ENCODE peak calls at places on chromosomes 3 and 15, in eight cellular contexts. U is body of pancreas, B is breast epithelium, X is IMR-90, I is suprapubic skin, N is tibial nerve, P is H1, W is gastrocnemius medialis. H is an unnamed sample.

GRCh38 chr3:41158947-41159346 is 40.4 kb upstream of the CTNNB1 start:
- DNase-seq in U (peak; percentile 27), B (no peak), X (no peak), I (no peak), N (no peak), P (no peak), W (no peak), H (no peak)

GRCh38 chr15:25862087-25862468 is 1.0 kb downstream of the ATP10A start:
- DNase-seq in U (no peak), B (no peak), X (peak; percentile 33), I (no peak), N (no peak), P (no peak), W (no peak), H (no peak)

GRCh38 chr3:81105761-81106160 is 655.7 kb downstream of the GBE1 start:
- DNase-seq in U (no peak), B (no peak), X (no peak), I (no peak), N (no peak), P (no peak), W (no peak), H (no peak)

GRCh38 chr3:179840985-179841384 is 188.1 kb downstream of the USP13 start:
- DNase-seq in U (peak; percentile 25), B (no peak), X (peak; percentile 67), I (no peak), N (no peak), P (no peak), W (no peak), H (no peak)

GRCh38 chr3:177451940-177452484 is 254.7 kb upstream of the TBL1XR1 start:
- DNase-seq in U (no peak), B (no peak), X (peak; percentile 72), I (no peak), N (no peak), P (no peak), W (no peak), H (no peak)

GRCh38 chr3:144771401-144771870 is 799.8 kb downstream of the DIPK2A start:
- DNase-seq in U (no peak), B (no peak), X (no peak), I (no peak), N (no peak), P (no peak), W (no peak), H (no peak)

GRCh38 chr3:132980102-132980501 is 58.1 kb upstream of the TMEM108 start:
- DNase-seq in U (no peak), B (no peak), X (no peak), I (no peak), N (no peak), P (no peak), W (no peak), H (no peak)

GRCh38 chr3:151296226-151296625 is 17.9 kb upstream of the P2RY14 start:
- DNase-seq in U (no peak), B (no peak), X (no peak), I (no peak), N (no peak), P (no peak), W (no peak), H (no peak)

GRCh38 chr3:88219138-88219792 is 69.5 kb downstream of the C3orf38 start:
- DNase-seq in U (peak; percentile 43), B (no peak), X (peak; percentile 49), I (no peak), N (no peak), P (no peak), W (no peak), H (no peak)

GRCh38 chr3:58065700-58066167 is 57.5 kb downstream of the FLNB start:
- DNase-seq in U (peak; percentile 56), B (no peak), X (no peak), I (no peak), N (no peak), P (no peak), W (no peak), H (no peak)

GRCh38 chr15:83871808-83872559 is 218.1 kb downstream of the ADAMTSL3 start:
- DNase-seq in U (peak; percentile 25), B (no peak), X (peak; percentile 86), I (no peak), N (no peak), P (no peak), W (no peak), H (no peak)

GRCh38 chr3:134044459-134044858 is 14.7 kb upstream of the SLCO2A1 start:
- DNase-seq in U (no peak), B (no peak), X (no peak), I (no peak), N (no peak), P (no peak), W (no peak), H (no peak)

GRCh38 chr3:63875510-63875909 is 11.8 kb downstream of the ATXN7 start:
- DNase-seq in U (no peak), B (no peak), X (no peak), I (no peak), N (no peak), P (no peak), W (no peak), H (no peak)

GRCh38 chr3:142716102-142716501 is 7.7 kb upstream of the TRPC1 start:
- DNase-seq in U (no peak), B (no peak), X (no peak), I (no peak), N (no peak), P (no peak), W (no peak), H (no peak)

GRCh38 chr3:50204804-50205718 is at the start of gene SLC38A3:
- DNase-seq in U (peak; percentile 75), B (no peak), X (no peak), I (no peak), N (no peak), P (no peak), W (peak; percentile 43), H (peak; percentile 47)

GRCh38 chr3:11331101-11331500 is 58.9 kb downstream of the ATG7 start:
- DNase-seq in U (no peak), B (no peak), X (peak; percentile 59), I (no peak), N (no peak), P (no peak), W (no peak), H (no peak)

GRCh38 chr15:82613764-82614163 is 33.4 kb downstream of the CPEB1 start:
- DNase-seq in U (no peak), B (no peak), X (no peak), I (peak; percentile 69), N (no peak), P (no peak), W (no peak), H (peak; percentile 18)

GRCh38 chr3:42513521-42513920 is 11.1 kb downstream of the VIPR1 start:
- DNase-seq in U (no peak), B (no peak), X (no peak), I (no peak), N (no peak), P (no peak), W (no peak), H (no peak)

GRCh38 chr15:82789491-82789890 is 16.4 kb downstream of the FSD2 start:
- DNase-seq in U (no peak), B (no peak), X (no peak), I (no peak), N (no peak), P (no peak), W (no peak), H (no peak)

GRCh38 chr3:119125742-119126507 is 20.0 kb upstream of the TEX55 start:
- DNase-seq in U (no peak), B (no peak), X (no peak), I (no peak), N (no peak), P (no peak), W (no peak), H (no peak)

GRCh38 chr3:116005404-116005803 is 382.1 kb downstream of the GAP43 start:
- DNase-seq in U (peak; percentile 19), B (no peak), X (peak; percentile 98), I (no peak), N (no peak), P (no peak), W (no peak), H (peak; percentile 32)

GRCh38 chr15:83192742-83193141 is 14.9 kb downstream of the HDGFL3 start:
- DNase-seq in U (no peak), B (no peak), X (no peak), I (no peak), N (no peak), P (no peak), W (no peak), H (no peak)

GRCh38 chr3:105594219-105594618 is 227.5 kb downstream of the ALCAM start:
- DNase-seq in U (no peak), B (no peak), X (peak; percentile 76), I (no peak), N (no peak), P (no peak), W (no peak), H (no peak)

GRCh38 chr15:62545392-62546227 is 380.5 kb upstream of the C2CD4B start:
- DNase-seq in U (peak; percentile 61), B (peak; percentile 58), X (peak; percentile 42), I (peak; percentile 79), N (peak; percentile 42), P (no peak), W (peak; percentile 80), H (no peak)

GRCh38 chr15:100033140-100033857 is 300.1 kb upstream of the LYSMD4 start:
- DNase-seq in U (peak; percentile 52), B (no peak), X (peak; percentile 41), I (no peak), N (no peak), P (no peak), W (no peak), H (no peak)

GRCh38 chr15:35933531-35933930 is 387.6 kb upstream of the DPH6 start:
- DNase-seq in U (no peak), B (no peak), X (no peak), I (no peak), N (no peak), P (no peak), W (no peak), H (no peak)

GRCh38 chr3:165753560-165753959 is 83.7 kb downstream of the BCHE start:
- DNase-seq in U (no peak), B (no peak), X (no peak), I (no peak), N (no peak), P (no peak), W (no peak), H (no peak)

GRCh38 chr3:136624381-136624780 is 127.8 kb downstream of the STAG1 start:
- DNase-seq in U (no peak), B (no peak), X (no peak), I (no peak), N (no peak), P (no peak), W (no peak), H (no peak)
- H3K27ac ChIP-seq in U (no peak overlapping the region), B (no peak overlapping the region), X (no peak overlapping the region), I (no peak overlapping the region), N (no peak overlapping the region), P (no peak overlapping the region), W (no peak overlapping the region), H (no peak overlapping the region)

GRCh38 chr3:46496745-46497555 is 826 bp upstream of the RTP3 start:
- DNase-seq in U (no peak), B (no peak), X (peak; percentile 46), I (no peak), N (no peak), P (peak; percentile 36), W (no peak), H (no peak)
- TF ChIP-seq CTCF in U (no peak), B (no peak), X (peak; percentile 43), I (no peak), N (no peak), P (peak; percentile 41), W (no peak), H (no peak)

GRCh38 chr15:96326551-96327154 is 3.8 kb upstream of the NR2F2 start:
- DNase-seq in U (no peak), B (peak; percentile 59), X (no peak), I (no peak), N (peak; percentile 37), P (no peak), W (peak; percentile 53), H (peak; percentile 70)
- TF ChIP-seq POLR2A in U (no peak), B (no peak), X (no peak), I (no peak), N (no peak), P (no peak), W (no peak), H (no peak)

GRCh38 chr3:98966862-98967554 is 65.5 kb upstream of the DCBLD2 start:
- DNase-seq in U (no peak), B (no peak), X (no peak), I (no peak), N (no peak), P (no peak), W (no peak), H (no peak)
- H3K27ac ChIP-seq in U (no peak overlapping the region), B (no peak overlapping the region), X (no peak overlapping the region), I (no peak overlapping the region), N (no peak overlapping the region), P (no peak overlapping the region), W (no peak overlapping the region), H (no peak overlapping the region)